ENCODE peak calls at places on chromosomes 1 and 21, in six cellular contexts. F is ovary, T is NB4, G is body of pancreas, D is IMR-90, M is lower leg skin. J is an unnamed sample.

GRCh38 chr1:34460193-34460592 is 283.5 kb downstream of the C1orf94 start:
- DNase-seq in F (no peak), T (peak), G (peak), D (no peak), M (no peak), J (peak)

GRCh38 chr1:234234199-234234598 is 139.1 kb upstream of the COA6 start:
- DNase-seq in F (no peak), T (no peak), G (no peak), D (no peak), M (no peak), J (no peak)

GRCh38 chr1:180534199-180534598 is 24.6 kb upstream of the OVAAL start:
- DNase-seq in F (no peak), T (no peak), G (no peak), D (no peak), M (no peak), J (no peak)

GRCh38 chr1:247487057-247487456 is 29.2 kb upstream of the OR2B11 start:
- DNase-seq in F (no peak), T (peak), G (no peak), D (peak), M (no peak), J (peak)

GRCh38 chr1:217494767-217495166 is 136.1 kb downstream of the GPATCH2 start:
- DNase-seq in F (no peak), T (no peak), G (no peak), D (no peak), M (no peak), J (no peak)

GRCh38 chr1:169089776-169090175 is 16.7 kb upstream of the ATP1B1 start:
- DNase-seq in F (no peak), T (no peak), G (no peak), D (no peak), M (no peak), J (no peak)

GRCh38 chr1:109084563-109085517 is 5.7 kb upstream of the TMEM167B start:
- DNase-seq in F (no peak), T (peak), G (no peak), D (peak), M (peak), J (no peak)

GRCh38 chr1:23423415-23424170 is 955 bp downstream of the TCEA3 start:
- DNase-seq in F (peak), T (no peak), G (peak), D (no peak), M (no peak), J (no peak)

GRCh38 chr1:207084701-207085180 is 3.9 kb upstream of the C4BPB start:
- DNase-seq in F (no peak), T (peak), G (peak), D (peak), M (no peak), J (peak)

GRCh38 chr1:160768295-160768657 is 27.7 kb upstream of the LY9 start:
- DNase-seq in F (no peak), T (peak), G (peak), D (no peak), M (no peak), J (peak)

GRCh38 chr21:42527489-42528158 is 14.0 kb downstream of the SLC37A1 start:
- DNase-seq in F (no peak), T (no peak), G (no peak), D (no peak), M (peak), J (no peak)

GRCh38 chr1:185690527-185690926 is 43.7 kb upstream of the HMCN1 start:
- DNase-seq in F (no peak), T (no peak), G (no peak), D (no peak), M (no peak), J (no peak)

GRCh38 chr1:162305969-162306368 is 70.7 kb downstream of the SPATA46 start:
- DNase-seq in F (no peak), T (no peak), G (peak), D (peak), M (no peak), J (no peak)

GRCh38 chr1:231020139-231020601 is 19.9 kb downstream of the FAM89A start:
- DNase-seq in F (no peak), T (peak), G (no peak), D (peak), M (peak), J (no peak)

GRCh38 chr21:36654341-36654740 is 44.6 kb upstream of the SIM2 start:
- DNase-seq in F (no peak), T (no peak), G (no peak), D (no peak), M (no peak), J (no peak)

GRCh38 chr1:244214009-244214967 is 163.2 kb downstream of the ZBTB18 start:
- DNase-seq in F (no peak), T (peak), G (no peak), D (peak), M (peak), J (no peak)

GRCh38 chr1:229717774-229718173 is 91.7 kb downstream of the URB2 start:
- DNase-seq in F (no peak), T (no peak), G (peak), D (no peak), M (no peak), J (no peak)

GRCh38 chr1:3453891-3454810 is at the start of gene ARHGEF16:
- DNase-seq in F (peak), T (peak), G (peak), D (peak), M (no peak), J (peak)

GRCh38 chr1:29245876-29246275 is 9.6 kb downstream of the PTPRU start:
- DNase-seq in F (no peak), T (no peak), G (peak), D (peak), M (no peak), J (no peak)

GRCh38 chr1:154577346-154578057 is 9.9 kb downstream of the CHRNB2 start:
- DNase-seq in F (no peak), T (no peak), G (no peak), D (no peak), M (no peak), J (no peak)
- TF ChIP-seq POLR2A in F (no peak), T (no peak), G (no peak), D (no peak), M (no peak), J (no peak)

DNA sequence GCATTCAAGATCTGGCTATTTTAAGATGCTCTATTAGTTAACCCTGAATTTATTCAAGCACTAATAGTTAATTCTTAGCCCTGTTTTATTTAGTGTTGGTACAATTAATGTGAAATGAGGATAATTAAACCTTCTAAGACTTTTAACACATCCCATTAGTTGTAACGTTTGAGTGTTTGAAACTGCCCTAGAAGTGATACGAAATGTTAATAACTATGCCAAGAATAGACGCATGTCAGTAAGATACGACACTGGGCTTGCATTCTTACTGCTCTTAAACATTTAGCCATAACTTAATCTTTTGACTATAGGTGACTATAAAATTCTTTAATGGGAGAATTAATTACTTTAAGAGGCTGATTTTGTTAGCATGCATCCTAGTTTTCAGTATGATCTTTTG is 9.8 kb downstream of the H3-3A start:
- DNase-seq in F (no peak), T (no peak), G (no peak), D (no peak), M (no peak), J (no peak)
- TF ChIP-seq POLR2A in F (no peak), T (no peak), G (no peak), D (no peak), M (no peak), J (no peak)

GRCh38 chr1:27318596-27318995 is 3.4 kb upstream of the TMEM222 start:
- DNase-seq in F (no peak), T (no peak), G (no peak), D (peak), M (no peak), J (no peak)

GRCh38 chr1:27318137-27318536 is 3.8 kb upstream of the TMEM222 start:
- DNase-seq in F (no peak), T (no peak), G (no peak), D (no peak), M (no peak), J (no peak)

GRCh38 chr1:27325286-27325685 is 3.3 kb downstream of the TMEM222 start:
- DNase-seq in F (no peak), T (no peak), G (no peak), D (no peak), M (no peak), J (no peak)

GRCh38 chr1:27322569-27323116 is 680 bp downstream of the TMEM222 start:
- DNase-seq in F (no peak), T (no peak), G (no peak), D (no peak), M (no peak), J (no peak)

DNA sequence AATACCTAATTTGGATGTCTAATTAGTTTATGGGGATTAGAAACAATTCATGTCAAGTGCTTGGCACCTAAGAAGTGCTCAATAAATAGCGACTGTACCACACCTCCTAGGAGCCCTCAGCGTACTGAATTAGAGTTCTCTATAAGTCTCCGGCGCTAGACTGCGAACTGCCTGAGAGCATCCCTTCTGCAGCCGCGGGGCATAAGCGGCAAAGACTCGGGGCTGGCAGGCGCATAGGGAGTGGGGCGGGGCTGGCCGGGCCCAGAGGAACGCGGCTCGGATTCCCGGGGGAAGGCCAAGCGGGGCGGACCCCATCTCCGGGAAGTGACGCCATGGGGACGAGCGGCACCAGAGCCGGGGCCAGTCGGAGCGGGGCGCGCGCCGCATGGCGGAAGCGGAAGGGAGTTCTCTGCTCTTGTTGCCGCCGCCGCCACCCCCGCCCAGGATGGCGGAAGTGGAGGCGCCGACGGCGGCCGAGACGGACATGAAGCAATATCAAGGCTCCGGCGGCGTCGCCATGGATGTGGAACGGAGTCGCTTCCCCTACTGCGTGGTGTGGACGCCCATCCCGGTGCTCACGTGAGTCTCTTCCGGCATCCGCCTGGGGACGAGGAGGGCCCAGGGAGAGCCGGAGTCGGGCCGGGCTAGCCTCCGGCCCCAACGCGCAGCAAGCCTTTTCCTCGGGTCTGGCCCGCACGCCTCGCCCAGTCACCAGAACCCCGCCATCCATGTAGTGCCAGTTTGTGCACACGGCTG is at the start of gene TMEM222:
- DNase-seq in F (peak), T (peak), G (peak), D (peak), M (peak), J (peak)
- TF ChIP-seq POLR2A in F (no peak), T (peak), G (peak), D (peak), M (no peak), J (peak)

GRCh38 chr1:20593766-20594165 is 4.9 kb downstream of the CDA start:
- DNase-seq in F (no peak), T (no peak), G (no peak), D (no peak), M (no peak), J (no peak)
- TF ChIP-seq POLR2A in F (no peak), T (no peak), G (no peak), D (no peak), M (no peak), J (no peak)

GRCh38 chr1:8646996-8647395 is 170.4 kb downstream of the RERE start:
- DNase-seq in F (no peak), T (no peak), G (no peak), D (no peak), M (no peak), J (no peak)
- TF ChIP-seq POLR2A in F (no peak), T (no peak), G (no peak), D (no peak), M (no peak), J (no peak)

DNA sequence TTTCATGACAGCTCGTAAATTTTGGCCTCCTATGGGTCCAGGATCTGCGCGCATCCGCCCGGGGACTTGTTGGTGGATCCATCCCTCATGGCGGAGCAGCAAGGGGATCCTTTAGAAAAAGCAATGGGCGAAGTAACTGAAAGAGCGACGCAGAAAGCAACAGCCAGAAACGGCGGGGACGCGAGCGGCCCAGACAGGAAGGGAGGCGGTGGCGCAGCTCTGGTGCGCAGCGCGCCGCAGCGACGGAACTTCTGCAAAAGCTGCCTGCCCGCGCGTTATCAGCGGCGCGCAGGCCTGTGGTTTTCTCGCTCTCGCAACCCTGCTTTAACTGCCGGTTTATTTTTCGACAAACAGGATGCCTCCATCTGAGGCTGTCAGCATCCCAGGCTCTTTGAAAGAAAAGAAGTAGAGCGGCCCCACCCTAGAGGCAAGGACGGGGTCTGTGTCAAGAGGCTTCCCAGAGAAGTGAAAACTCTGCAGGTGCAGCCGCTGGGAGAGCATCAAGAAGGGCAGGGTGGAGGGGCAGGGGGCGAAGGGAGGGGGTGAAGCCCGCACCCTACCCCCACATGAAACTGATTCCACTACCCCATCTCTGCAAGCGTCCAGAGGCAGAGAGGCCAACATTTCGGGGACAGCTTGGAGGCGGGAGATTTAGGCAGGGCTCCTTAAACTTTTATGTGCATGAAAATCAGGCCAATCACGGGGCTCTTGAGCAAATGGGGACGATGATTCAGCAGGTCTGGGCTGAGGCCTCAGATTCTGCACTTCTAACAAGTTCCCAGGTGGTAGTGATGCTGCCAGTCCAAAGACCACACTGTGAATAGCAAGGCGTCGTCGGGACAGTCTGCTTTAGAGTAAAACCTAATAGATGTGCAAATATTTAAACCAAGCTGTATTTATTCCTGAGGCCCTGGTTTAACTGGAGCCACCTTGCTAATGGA is 22.2 kb downstream of the RUNX1 start:
- DNase-seq in F (peak), T (peak), G (peak), D (peak), M (peak), J (peak)
- TF ChIP-seq POLR2A in F (no peak), T (peak), G (no peak), D (no peak), M (no peak), J (peak)